ENCODE peak calls at places on chromosomes 12 and 14, in ten cellular contexts. Y, Z, M, T, Q, U, C, L, I and O are unnamed samples.

GRCh38 chr14:104515811-104516780 is 63.5 kb upstream of the C14orf180 start:
- DNase-seq in Z (no peak), L (no peak), I (peak; percentile 7), Y (no peak), Q (no peak), U (no peak), C (no peak), M (no peak), T (no peak), O (peak; percentile 47)

GRCh38 chr12:122086088-122086487 is 7.5 kb downstream of the MLXIP start:
- DNase-seq in Z (no peak), M (no peak), T (no peak), I (no peak), L (no peak), U (no peak), C (no peak), Q (no peak), Y (no peak), O (no peak)

GRCh38 chr12:52879394-52880351 is 25.2 kb downstream of the KRT8 start:
- DNase-seq in Q (peak; percentile 69), I (peak; percentile 88), C (peak; percentile 47), U (peak; percentile 95), Y (peak; percentile 96), T (peak; percentile 85), M (peak; percentile 76), Z (peak; percentile 86), L (peak; percentile 68), O (no peak)

GRCh38 chr12:51887476-51888315 is at the start of gene ANKRD33:
- DNase-seq in M (no peak), C (no peak), Y (peak; percentile 90), I (peak; percentile 65), T (no peak), L (no peak), Q (no peak), Z (no peak), U (peak; percentile 86), O (peak; percentile 74)

GRCh38 chr14:101918125-101918989 is 46.0 kb upstream of the DYNC1H1 start:
- DNase-seq in Q (no peak), Y (peak; percentile 45), T (no peak), L (no peak), C (no peak), I (no peak), Z (no peak), M (no peak), U (no peak), O (no peak)

GRCh38 chr12:86634706-86635410 is 378.7 kb upstream of the MGAT4C start:
- DNase-seq in Y (no peak), U (no peak), Q (no peak), T (no peak), C (no peak), L (no peak), I (no peak), Z (peak; percentile 1), M (no peak), O (no peak)

GRCh38 chr12:6074979-6075585 is 49.4 kb downstream of the VWF start:
- DNase-seq in U (no peak), M (peak; percentile 47), Z (no peak), C (no peak), Y (peak; percentile 51), L (peak; percentile 38), T (no peak), Q (no peak), I (no peak), O (no peak)

GRCh38 chr12:115767921-115768320 is 509.6 kb downstream of the MED13L start:
- DNase-seq in L (no peak), Q (no peak), M (no peak), C (no peak), Z (no peak), I (no peak), Y (no peak), T (no peak), U (no peak), O (no peak)

GRCh38 chr12:89707992-89708792 is 446 bp downstream of the ATP2B1 start:
- DNase-seq in U (peak; percentile 59), C (peak; percentile 5), M (peak; percentile 48), Z (peak; percentile 17), Y (peak; percentile 53), T (peak; percentile 34), I (peak; percentile 45), Q (no peak), L (peak; percentile 31), O (peak; percentile 75)

GRCh38 chr12:124443929-124444712 is 123.3 kb downstream of the NCOR2 start:
- DNase-seq in U (no peak), L (no peak), C (no peak), Q (no peak), Z (peak; percentile 65), Y (no peak), T (no peak), M (peak; percentile 1), I (no peak), O (no peak)

GRCh38 chr12:32939801-32940200 is 43.2 kb upstream of the PKP2 start:
- DNase-seq in Y (no peak), T (no peak), Z (no peak), L (no peak), I (no peak), Q (no peak), U (no peak), M (no peak), C (no peak), O (no peak)

GRCh38 chr12:116673713-116674112 is 64.2 kb downstream of the SPRING1 start:
- DNase-seq in Z (no peak), Q (no peak), M (no peak), L (no peak), I (no peak), Y (peak; percentile 34), T (no peak), C (no peak), U (no peak), O (no peak)

GRCh38 chr12:104506691-104507401 is 50.1 kb downstream of the CHST11 start:
- DNase-seq in T (no peak), L (peak; percentile 20), M (no peak), Q (no peak), I (no peak), Z (no peak), Y (no peak), U (no peak), C (no peak), O (no peak)

DNA sequence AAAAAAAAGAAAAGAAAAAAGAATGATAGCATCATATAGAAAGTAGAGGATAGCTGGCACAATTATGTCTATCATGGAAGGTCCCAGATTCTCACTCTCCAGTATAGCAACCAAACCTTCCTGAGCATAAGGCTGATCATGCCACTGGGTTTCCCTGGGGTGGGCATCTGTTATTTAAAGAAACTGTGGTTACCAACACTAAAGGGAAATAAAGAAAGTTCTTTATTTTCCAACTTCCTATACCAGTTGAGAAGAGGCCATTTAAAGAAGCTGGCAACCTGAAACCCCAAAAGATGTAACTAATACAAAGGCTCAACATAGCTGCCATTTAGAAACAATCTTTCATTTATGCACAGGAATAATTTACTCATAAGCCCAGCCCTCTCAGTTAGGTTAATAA is 3.1 kb downstream of the BCAT1 start:
- DNase-seq in L (no peak), I (no peak), C (no peak), T (no peak), Y (no peak), Z (no peak), Q (no peak), M (no peak), U (no peak), O (no peak)
- H3K27ac ChIP-seq in L (peak overlapping the region; percentile 52), I (peak overlapping the region; percentile 29), C (no peak overlapping the region), T (peak overlapping the region; percentile 57), Y (peak overlapping the region; percentile 86), Z (peak overlapping the region; percentile 46), Q (no peak overlapping the region), M (no peak overlapping the region), U (peak overlapping the region; percentile 75), O (no peak overlapping the region)

GRCh38 chr14:81986005-81986404 is 452.4 kb upstream of the SEL1L start:
- DNase-seq in C (no peak), T (no peak), Z (no peak), I (no peak), U (peak; percentile 41), Q (no peak), M (no peak), L (no peak), Y (no peak), O (no peak)

GRCh38 chr14:81980601-81981310 is 447.1 kb upstream of the SEL1L start:
- DNase-seq in M (no peak), I (no peak), U (peak; percentile 31), Y (no peak), T (no peak), Z (no peak), C (no peak), L (no peak), Q (no peak), O (no peak)

GRCh38 chr14:81981311-81981675 is 447.6 kb upstream of the SEL1L start:
- DNase-seq in C (no peak), I (no peak), L (no peak), T (no peak), Q (no peak), Y (no peak), M (no peak), U (no peak), Z (no peak), O (no peak)

GRCh38 chr14:81982056-81982455 is 448.4 kb upstream of the SEL1L start:
- DNase-seq in U (no peak), M (no peak), C (no peak), Q (no peak), Y (no peak), L (no peak), Z (no peak), T (no peak), I (no peak), O (no peak)
- H3K4me3 ChIP-seq in U (no peak overlapping the region), M (no peak overlapping the region), C (no peak overlapping the region), Q (no peak overlapping the region), Y (no peak overlapping the region), L (no peak overlapping the region), Z (no peak overlapping the region), T (no peak overlapping the region), I (no peak overlapping the region), O (no peak overlapping the region)

GRCh38 chr12:56151672-56152131 is 685 bp upstream of the MYL6B start:
- DNase-seq in U (peak; percentile 82), M (no peak), T (no peak), Y (peak; percentile 66), L (no peak), C (peak; percentile 23), Q (no peak), I (peak; percentile 74), Z (no peak), O (no peak)
- TF ChIP-seq CTCF in U (peak; percentile 32), M (peak; percentile 24), T (peak; percentile 36), Y (peak; percentile 63), L (peak; percentile 32), C (peak; percentile 75), Q (peak; percentile 10), I (peak; percentile 50), Z (peak; percentile 6), O (peak; percentile 29)

DNA sequence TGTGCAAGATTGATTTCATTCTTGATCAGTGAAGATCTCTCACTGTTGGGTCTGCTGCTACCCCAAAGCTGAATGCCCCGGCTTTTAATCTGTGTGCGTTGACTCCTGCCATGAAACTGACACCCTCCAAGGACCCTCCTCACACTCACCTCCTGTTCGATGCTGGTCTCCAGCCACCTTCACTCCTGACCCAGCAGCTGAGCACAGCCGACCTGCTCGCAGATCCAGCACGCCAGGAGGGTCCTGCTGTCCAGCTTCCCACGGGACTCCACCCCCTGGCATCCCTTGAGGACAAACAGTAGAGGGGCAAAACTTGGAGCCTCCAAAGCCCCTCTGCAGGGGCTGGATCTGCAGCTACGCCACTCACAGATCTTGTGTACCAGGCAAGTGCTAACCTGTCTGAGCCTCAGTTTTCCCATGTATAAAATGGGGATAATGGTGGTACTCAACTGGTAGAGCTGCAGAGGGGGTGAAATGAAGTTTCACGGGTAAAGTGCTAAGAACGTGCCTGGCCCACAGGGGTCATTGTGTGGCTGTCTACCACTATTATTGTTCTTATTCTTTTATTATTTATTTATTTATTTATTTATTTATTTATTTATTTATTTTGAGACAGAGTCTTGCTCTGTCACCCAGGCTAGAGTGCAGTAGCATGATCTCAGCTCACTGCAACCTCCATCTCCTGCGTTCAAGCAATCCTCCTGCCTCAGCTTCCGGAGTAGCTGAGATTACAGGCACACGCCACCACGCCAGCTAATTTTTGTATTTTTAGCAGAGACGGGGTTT is 178.0 kb downstream of the PHETA1 start:
- DNase-seq in Q (no peak), Y (no peak), C (no peak), U (no peak), Z (no peak), T (no peak), I (no peak), L (no peak), M (no peak), O (no peak)
- H3K27ac ChIP-seq in Q (no peak overlapping the region), Y (no peak overlapping the region), C (no peak overlapping the region), U (no peak overlapping the region), Z (no peak overlapping the region), T (no peak overlapping the region), I (no peak overlapping the region), L (no peak overlapping the region), M (no peak overlapping the region), O (no peak overlapping the region)